ENCODE peak calls at places on chromosomes 13 and 19, in four cellular contexts. J is right atrium auricular region, U is mesenchymal stem cell, V is GM23248. O is an unnamed sample.

GRCh38 chr13:91805605-91806004 is 407.2 kb downstream of the GPC5 start:
- DNase-seq in J (no peak), U (peak; percentile 10), V (no peak), O (no peak)

GRCh38 chr13:85982102-85982501 is 182.9 kb upstream of the SLITRK6 start:
- DNase-seq in J (no peak), U (no peak), V (no peak), O (no peak)

GRCh38 chr19:38245826-38246498 is 10.2 kb downstream of the PPP1R14A start:
- DNase-seq in J (no peak), U (no peak), V (peak; percentile 60), O (no peak)

GRCh38 chr13:73820285-73820684 is 313.9 kb downstream of the KLF12 start:
- DNase-seq in J (no peak), U (no peak), V (no peak), O (no peak)

GRCh38 chr19:34366670-34367423 is 1.9 kb downstream of the GPI start:
- DNase-seq in J (no peak), U (peak; percentile 26), V (peak; percentile 73), O (no peak)

GRCh38 chr13:41608111-41608510 is 150.8 kb downstream of the RGCC start:
- DNase-seq in J (no peak), U (no peak), V (no peak), O (no peak)

GRCh38 chr19:34226036-34226435 is 28.3 kb upstream of the GARRE1 start:
- DNase-seq in J (no peak), U (no peak), V (no peak), O (no peak)

GRCh38 chr13:44219808-44220544 is 153.6 kb upstream of the SERP2 start:
- DNase-seq in J (no peak), U (peak; percentile 29), V (peak; percentile 48), O (no peak)

GRCh38 chr19:33212024-33212772 is 13.5 kb downstream of the SLC7A10 start:
- DNase-seq in J (no peak), U (no peak), V (no peak), O (no peak)

GRCh38 chr13:33018886-33019285 is 2.7 kb downstream of the KL start:
- DNase-seq in J (no peak), U (no peak), V (no peak), O (no peak)

GRCh38 chr13:83824561-83824960 is 57.7 kb downstream of the SLITRK1 start:
- DNase-seq in J (no peak), U (no peak), V (no peak), O (no peak)

GRCh38 chr19:46995492-46995891 is 24.1 kb upstream of the NPAS1 start:
- DNase-seq in J (no peak), U (no peak), V (no peak), O (no peak)

GRCh38 chr13:100535401-100536135 is 53.0 kb downstream of the GGACT start:
- DNase-seq in J (peak; percentile 50), U (no peak), V (peak; percentile 74), O (no peak)

GRCh38 chr13:73417012-73417615 is 358.3 kb downstream of the KLF5 start:
- DNase-seq in J (no peak), U (no peak), V (peak; percentile 26), O (peak; percentile 55)

GRCh38 chr13:111184685-111185401 is 69.7 kb downstream of the ARHGEF7 start:
- DNase-seq in J (no peak), U (no peak), V (no peak), O (no peak)

GRCh38 chr13:38888309-38888708 is 102.3 kb downstream of the STOML3 start:
- DNase-seq in J (no peak), U (peak; percentile 32), V (peak; percentile 87), O (no peak)

GRCh38 chr19:11214387-11214786 is 17.0 kb upstream of the KANK2 start:
- DNase-seq in J (no peak), U (no peak), V (no peak), O (no peak)

GRCh38 chr19:48798937-48799336 is 11.9 kb downstream of the BCAT2 start:
- DNase-seq in J (no peak), U (peak; percentile 39), V (no peak), O (no peak)

GRCh38 chr13:80273717-80274116 is 67.2 kb downstream of the SPRY2 start:
- DNase-seq in J (no peak), U (no peak), V (no peak), O (no peak)

GRCh38 chr13:72692884-72693514 is 34.4 kb downstream of the MZT1 start:
- DNase-seq in J (no peak), U (no peak), V (no peak), O (no peak)

GRCh38 chr13:40503966-40504591 is 162.4 kb downstream of the FOXO1 start:
- DNase-seq in J (peak; percentile 59), U (peak; percentile 15), V (peak; percentile 81), O (peak; percentile 80)

GRCh38 chr13:45768668-45769067 is 66.5 kb downstream of the CBY2 start:
- DNase-seq in J (no peak), U (peak; percentile 24), V (no peak), O (no peak)

GRCh38 chr13:70117506-70117905 is 9.3 kb upstream of the KLHL1 start:
- DNase-seq in J (no peak), U (no peak), V (no peak), O (no peak)

GRCh38 chr13:75788494-75788991 is 152.4 kb downstream of the LMO7 start:
- DNase-seq in J (no peak), U (peak; percentile 75), V (peak; percentile 89), O (no peak)

GRCh38 chr13:109785141-109785891 is 1.1 kb downstream of the IRS2 start:
- DNase-seq in J (no peak), U (peak; percentile 69), V (peak; percentile 84), O (peak; percentile 55)

GRCh38 chr13:24032252-24032651 is 128.3 kb upstream of the SPATA13 start:
- DNase-seq in J (no peak), U (peak; percentile 21), V (peak; percentile 82), O (no peak)

GRCh38 chr19:30450945-30451344 is 78.8 kb downstream of the ZNF536 start:
- DNase-seq in J (no peak), U (no peak), V (peak; percentile 50), O (no peak)

GRCh38 chr19:19342086-19343015 is 21.7 kb downstream of the MAU2 start:
- DNase-seq in J (no peak), U (peak; percentile 62), V (peak; percentile 56), O (peak; percentile 69)

GRCh38 chr19:30453768-30454167 is 81.6 kb downstream of the ZNF536 start:
- DNase-seq in J (no peak), U (no peak), V (no peak), O (no peak)

DNA sequence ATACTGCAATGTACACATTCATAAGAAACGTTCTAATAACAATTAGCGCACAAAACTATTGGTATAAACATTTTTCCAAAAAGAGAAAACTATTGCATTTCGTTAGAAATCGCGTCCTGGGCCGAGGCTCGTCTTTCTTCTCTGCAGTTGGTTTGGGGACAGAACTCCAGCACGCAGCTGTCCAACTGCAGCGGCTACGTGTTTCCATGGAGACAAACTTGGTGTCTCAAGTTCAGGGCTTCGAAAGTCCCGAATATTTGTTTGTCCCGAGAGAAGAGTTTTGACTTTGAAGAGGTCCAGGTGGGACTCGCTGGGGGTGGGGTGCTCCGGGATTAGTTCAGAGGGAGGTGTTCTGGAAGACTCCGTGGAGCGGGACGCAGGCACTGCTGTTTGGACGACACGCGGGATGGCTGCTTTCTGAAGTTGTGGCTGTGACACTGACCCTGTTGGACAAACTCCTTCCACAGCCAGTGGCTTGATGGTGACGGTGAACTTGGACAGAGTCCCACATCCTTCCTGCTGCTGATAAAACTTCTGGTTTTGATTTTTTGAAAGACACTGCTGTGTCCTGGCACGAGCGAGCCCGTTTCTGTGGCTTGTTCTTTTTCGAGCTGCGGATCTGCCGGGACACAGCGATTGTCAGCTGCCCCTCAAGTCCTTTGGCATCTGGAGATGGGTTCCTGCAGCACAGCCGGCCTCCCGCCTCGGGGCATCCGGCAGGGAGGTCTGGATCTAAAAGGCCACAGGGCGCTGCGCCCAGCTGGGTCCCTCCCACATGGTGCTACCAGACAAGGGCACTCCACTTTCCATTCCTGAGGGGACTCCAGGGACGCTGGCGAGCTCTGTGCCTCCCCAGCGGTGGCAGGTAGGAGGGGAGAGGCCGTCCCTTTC is 15.8 kb upstream of the RANBP3 start:
- DNase-seq in J (peak; percentile 61), U (no peak), V (no peak), O (no peak)
- H3K4me1 ChIP-seq in J (no peaks in the 10 kb centered on the region), U (peaks cover 2% of the 10 kb centered on the region), V (no peaks in the 10 kb centered on the region), O (peaks cover 6% of the 10 kb centered on the region)

GRCh38 chr19:6851359-6851758 is 36.0 kb upstream of the ADGRE1 start:
- DNase-seq in J (no peak), U (no peak), V (no peak), O (no peak)

GRCh38 chr19:6856749-6857372 is 30.5 kb upstream of the ADGRE1 start:
- DNase-seq in J (no peak), U (no peak), V (peak; percentile 15), O (no peak)

GRCh38 chr19:6854758-6855157 is 32.6 kb upstream of the ADGRE1 start:
- DNase-seq in J (no peak), U (no peak), V (no peak), O (no peak)

GRCh38 chr19:6852001-6852400 is 35.4 kb upstream of the ADGRE1 start:
- DNase-seq in J (no peak), U (no peak), V (no peak), O (no peak)

DNA sequence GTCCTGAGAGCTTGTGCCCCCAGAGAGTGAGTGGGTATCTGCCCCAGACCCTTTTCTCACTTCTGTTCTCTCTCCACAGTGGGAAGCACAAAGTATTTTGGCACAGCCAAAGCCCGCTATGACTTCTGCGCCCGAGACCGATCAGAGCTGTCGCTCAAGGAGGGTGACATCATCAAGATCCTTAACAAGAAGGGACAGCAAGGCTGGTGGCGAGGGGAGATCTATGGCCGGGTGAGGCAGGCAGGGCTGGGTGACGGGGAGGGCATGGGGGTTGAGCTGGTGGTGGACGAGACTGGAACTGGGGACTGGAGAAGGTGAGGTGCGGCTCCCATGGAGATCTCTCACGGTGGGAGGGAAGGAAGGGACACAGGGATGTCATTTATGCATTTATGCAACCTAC is 33.5 kb upstream of the ADGRE1 start:
- DNase-seq in J (no peak), U (no peak), V (no peak), O (no peak)
- H3K9me3 ChIP-seq in J (no peaks in the 10 kb centered on the region), U (no peaks in the 10 kb centered on the region), V (no peaks in the 10 kb centered on the region), O (no peaks in the 10 kb centered on the region)

GRCh38 chr13:20713014-20713376 is 9.5 kb downstream of the IL17D start:
- DNase-seq in J (peak; percentile 59), U (no peak), V (peak; percentile 52), O (no peak)
- H3K4me3 ChIP-seq in J (peak overlapping the region; percentile 33), U (peak overlapping the region; percentile 67), V (peak overlapping the region; percentile 69), O (no peak overlapping the region)

DNA sequence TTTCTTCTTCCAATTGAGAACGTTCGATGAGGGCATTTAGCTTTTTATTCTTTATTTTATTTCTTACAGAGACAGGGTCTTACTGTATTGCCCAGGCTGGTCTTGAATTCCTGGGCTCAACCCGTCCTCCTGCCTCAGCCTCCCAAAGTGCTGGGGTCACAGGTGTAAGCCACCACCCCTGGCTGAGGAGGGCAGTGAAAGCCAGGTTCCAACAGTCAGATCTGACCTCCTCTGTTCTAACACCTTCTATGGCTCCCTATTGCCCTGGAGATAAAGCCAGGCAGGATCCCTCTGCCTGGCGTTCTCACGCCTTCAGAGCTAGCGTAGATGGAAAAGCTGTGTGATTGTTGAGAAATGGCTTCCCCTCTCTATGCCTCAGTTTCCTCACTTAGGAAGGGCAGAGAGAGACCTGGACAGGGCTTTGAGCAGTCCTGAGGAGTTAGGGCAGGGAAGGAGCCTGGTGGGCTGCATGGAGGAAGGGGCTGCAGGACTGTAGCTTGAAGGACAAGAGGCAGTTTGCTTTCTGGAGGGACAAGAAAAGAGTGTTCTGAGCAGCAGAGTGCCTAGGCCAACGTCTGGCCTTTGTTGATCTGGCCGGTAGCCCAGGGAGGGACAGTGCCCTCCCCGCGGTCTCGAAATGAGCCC is 5.5 kb downstream of the ARHGAP45 start:
- DNase-seq in J (no peak), U (no peak), V (no peak), O (no peak)
- H3K4me1 ChIP-seq in J (no peaks in the 10 kb centered on the region), U (peaks cover 18% of the 10 kb centered on the region), V (no peaks in the 10 kb centered on the region), O (peaks cover 9% of the 10 kb centered on the region)

O was measured in Caco-2.